ENCODE peak calls at places on chromosome 5, in four cellular contexts. N is HepG2, R is K562, D is GM12878. E is an unnamed sample.

GRCh38 chr5:73370076-73370475 is 78.5 kb downstream of the FOXD1 start:
- DNase-seq in R (no peak), D (no peak), N (no peak), E (no peak)

GRCh38 chr5:14216372-14216771 is 73.2 kb downstream of the TRIO start:
- DNase-seq in N (no peak), D (no peak), R (no peak), E (no peak)

GRCh38 chr5:139760066-139761056 is 35.2 kb upstream of the PSD2 start:
- DNase-seq in D (no peak), R (no peak), N (no peak), E (no peak)

GRCh38 chr5:146717951-146718350 is 160.6 kb downstream of the PPP2R2B start:
- DNase-seq in N (no peak), R (no peak), D (no peak), E (no peak)

GRCh38 chr5:180790020-180790419 is 12.6 kb downstream of the MGAT1 start:
- DNase-seq in D (no peak), N (peak), R (no peak), E (no peak)

GRCh38 chr5:6362846-6363245 is 15.5 kb downstream of the MED10 start:
- DNase-seq in D (no peak), R (no peak), N (no peak), E (no peak)

GRCh38 chr5:71825992-71826391 is 106.9 kb downstream of the CARTPT start:
- DNase-seq in R (no peak), D (no peak), N (no peak), E (no peak)

GRCh38 chr5:116564322-116564721 is 10.3 kb downstream of the SEMA6A start:
- DNase-seq in R (no peak), D (no peak), N (no peak), E (no peak)

GRCh38 chr5:2756764-2757163 is 5.3 kb upstream of the IRX2 start:
- DNase-seq in R (no peak), D (no peak), N (no peak), E (no peak)

GRCh38 chr5:34652916-34653315 is 3.2 kb upstream of the RAI14 start:
- DNase-seq in N (no peak), R (no peak), D (no peak), E (no peak)

GRCh38 chr5:141003026-141003425 is 36.8 kb downstream of the PCDHAC2 start:
- DNase-seq in R (no peak), N (no peak), D (no peak), E (no peak)

GRCh38 chr5:177094224-177095087 is 7.7 kb downstream of the FGFR4 start:
- DNase-seq in N (peak), D (no peak), R (no peak), E (no peak)

GRCh38 chr5:125894383-125894782 is 528.8 kb upstream of the GRAMD2B start:
- DNase-seq in D (no peak), N (no peak), R (no peak), E (no peak)

GRCh38 chr5:159206818-159207217 is 2.5 kb downstream of the RNF145 start:
- DNase-seq in R (no peak), N (no peak), D (no peak), E (no peak)

GRCh38 chr5:152051499-152052454 is 127.1 kb upstream of the GLRA1 start:
- DNase-seq in D (no peak), N (no peak), R (no peak), E (no peak)

GRCh38 chr5:42675602-42676001 is 81.0 kb upstream of the CCDC152 start:
- DNase-seq in N (no peak), R (no peak), D (no peak), E (no peak)

GRCh38 chr5:166899343-166899742 is 1392.1 kb upstream of the WWC1 start:
- DNase-seq in R (no peak), N (no peak), D (no peak), E (no peak)

GRCh38 chr5:130479045-130479804 is 575.0 kb downstream of the CHSY3 start:
- DNase-seq in D (no peak), N (no peak), R (no peak), E (no peak)

GRCh38 chr5:123434796-123435195 is 11.6 kb upstream of the CEP120 start:
- DNase-seq in N (no peak), D (no peak), R (no peak), E (no peak)

GRCh38 chr5:78647838-78648358 is 674 bp downstream of the LHFPL2 start:
- DNase-seq in R (no peak), D (no peak), N (no peak), E (no peak)

GRCh38 chr5:154568597-154568996 is 90.6 kb upstream of the HAND1 start:
- DNase-seq in N (no peak), D (no peak), R (no peak), E (no peak)

GRCh38 chr5:115396079-115396478 is 99.6 kb upstream of the CCDC112 start:
- DNase-seq in D (no peak), N (no peak), R (no peak), E (no peak)

GRCh38 chr5:92945630-92946097 is 635.4 kb downstream of the NR2F1-AS1 start:
- DNase-seq in N (peak), R (no peak), D (no peak), E (no peak)

GRCh38 chr5:159003045-159004030 is 96.4 kb downstream of the EBF1 start:
- DNase-seq in D (no peak), N (no peak), R (no peak), E (no peak)

GRCh38 chr5:178418471-178419010 is 171.7 kb downstream of the COL23A1 start:
- DNase-seq in D (no peak), R (no peak), N (no peak), E (no peak)

GRCh38 chr5:138466900-138467710 is 1.8 kb downstream of the EGR1 start:
- DNase-seq in R (no peak), D (no peak), N (no peak), E (no peak)

GRCh38 chr5:159515909-159516415 is 185.7 kb upstream of the IL12B start:
- DNase-seq in R (peak), D (peak), N (peak), E (peak)

DNA sequence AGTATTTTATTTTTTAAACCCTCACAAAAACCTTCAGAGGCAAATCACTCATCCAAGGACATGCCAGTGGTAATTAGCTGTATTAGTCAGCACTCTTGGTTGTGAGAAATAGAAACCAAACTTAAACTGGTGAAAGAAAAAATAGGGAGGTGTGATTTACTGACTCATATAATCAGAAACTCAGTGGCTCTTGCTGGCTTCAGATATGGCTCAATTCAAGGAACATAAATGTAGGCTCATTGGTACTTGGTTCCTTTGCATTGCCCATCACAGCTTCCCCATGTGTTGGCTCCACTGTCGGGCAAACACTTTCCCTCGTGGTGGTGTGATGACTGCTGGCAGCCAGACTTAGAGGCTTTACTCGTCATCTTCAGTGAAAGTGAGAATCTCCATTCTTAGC is 497.2 kb downstream of the MAT2B start:
- DNase-seq in N (no peak), R (no peak), D (no peak), E (no peak)
- TF ChIP-seq ZBTB33 in N (no peak), R (no peak), D (no peak), E (no peak)

GRCh38 chr5:185095-186070 is 5.9 kb upstream of the LRRC14B start:
- DNase-seq in R (no peak), N (no peak), D (no peak), E (no peak)

GRCh38 chr5:187617-188451 is 3.5 kb upstream of the LRRC14B start:
- DNase-seq in N (no peak), D (no peak), R (no peak), E (no peak)

GRCh38 chr5:187042-187431 is 4.3 kb upstream of the LRRC14B start:
- DNase-seq in D (no peak), N (no peak), R (no peak), E (no peak)

GRCh38 chr5:184461-184860 is 6.8 kb upstream of the LRRC14B start:
- DNase-seq in N (no peak), D (no peak), R (no peak), E (no peak)

DNA sequence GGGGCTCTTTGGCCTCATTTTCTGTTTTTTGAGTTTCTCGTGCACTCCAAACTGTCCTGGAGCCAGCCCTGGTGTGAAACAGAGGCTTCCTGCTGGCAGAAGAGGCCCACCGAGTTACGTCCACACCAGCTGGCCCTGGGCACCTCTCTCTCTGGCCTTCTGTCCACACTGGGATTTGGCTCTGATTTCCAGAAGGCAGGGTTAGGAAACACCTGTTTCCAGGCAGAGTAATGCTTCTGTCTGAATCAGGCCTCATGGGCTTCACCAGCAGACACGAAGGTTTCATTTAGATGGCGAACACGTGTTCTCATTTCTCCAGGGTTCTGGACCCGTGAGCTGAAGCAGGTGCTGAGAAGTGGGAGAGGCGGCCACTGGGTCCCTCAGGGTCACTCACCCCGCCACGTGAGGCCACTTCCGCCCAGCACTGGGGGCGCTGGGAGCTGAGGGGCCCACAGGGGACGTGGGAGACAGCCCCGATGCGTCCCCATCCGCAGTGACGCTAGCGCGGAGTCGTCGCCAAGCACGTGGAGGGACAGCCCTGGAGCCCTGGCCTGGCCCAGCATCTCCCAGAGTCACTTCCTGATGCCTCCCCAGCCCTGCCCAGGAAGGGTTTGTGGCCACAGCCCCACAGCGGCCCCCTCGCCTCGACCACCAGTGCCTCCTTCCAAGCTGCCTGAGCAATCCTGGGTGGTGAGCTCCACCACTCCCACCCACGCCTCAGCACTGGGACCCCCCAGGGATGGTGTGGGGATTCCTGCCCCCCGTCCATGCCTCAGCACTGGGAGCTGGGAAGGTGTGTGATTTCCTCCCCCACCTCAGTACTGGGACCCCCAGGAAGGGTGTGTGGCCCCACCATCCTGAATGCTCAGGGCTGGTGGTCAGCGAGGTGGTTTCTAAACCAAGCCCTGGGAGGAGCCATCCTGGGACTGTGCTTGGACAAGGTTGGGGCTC is 4.9 kb upstream of the LRRC14B start:
- DNase-seq in R (no peak), N (no peak), D (no peak), E (no peak)
- TF ChIP-seq ZNF274 in R (no peak), N (no peak), D (no peak), E (no peak)

DNA sequence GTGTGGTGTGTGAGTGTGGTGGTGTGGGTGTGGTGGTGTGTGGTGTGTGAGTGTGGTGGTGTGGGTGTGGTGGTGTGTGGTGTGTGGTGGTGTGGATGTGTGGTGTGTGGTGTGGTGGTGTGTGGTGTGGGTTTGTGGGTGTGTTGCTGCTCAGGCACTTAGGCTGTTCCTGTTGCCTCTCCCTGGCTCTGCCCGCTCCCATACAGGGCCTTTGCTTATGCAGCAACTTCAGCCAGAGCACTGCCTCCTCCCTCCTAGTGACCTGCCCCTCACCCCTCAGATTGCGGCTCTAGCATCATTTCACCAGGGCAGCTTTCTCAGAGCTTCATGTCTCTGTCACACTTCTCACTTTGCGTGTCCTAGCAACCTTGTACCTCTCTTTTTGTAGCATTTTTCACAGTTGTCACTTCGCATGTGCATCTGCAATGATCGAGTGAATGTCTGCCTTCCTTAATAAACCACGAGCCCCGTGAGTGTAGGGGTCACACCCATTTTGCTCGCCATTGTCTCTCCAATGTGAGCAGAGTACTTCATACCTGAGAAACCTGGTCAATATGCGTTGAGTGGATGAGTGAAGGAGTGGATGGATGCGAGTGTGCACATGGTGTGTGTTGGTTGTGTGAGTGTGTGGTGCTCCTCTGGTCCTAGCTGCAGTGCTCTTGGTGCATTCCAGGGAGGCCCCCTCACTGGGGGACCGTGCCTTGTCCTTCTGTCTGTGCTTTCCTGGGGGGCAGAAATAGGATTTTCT is 167.9 kb upstream of the PANK3 start:
- DNase-seq in R (no peak), D (no peak), N (no peak), E (no peak)
- TF ChIP-seq ZBTB33 in R (no peak), D (no peak), N (no peak), E (no peak)

DNA sequence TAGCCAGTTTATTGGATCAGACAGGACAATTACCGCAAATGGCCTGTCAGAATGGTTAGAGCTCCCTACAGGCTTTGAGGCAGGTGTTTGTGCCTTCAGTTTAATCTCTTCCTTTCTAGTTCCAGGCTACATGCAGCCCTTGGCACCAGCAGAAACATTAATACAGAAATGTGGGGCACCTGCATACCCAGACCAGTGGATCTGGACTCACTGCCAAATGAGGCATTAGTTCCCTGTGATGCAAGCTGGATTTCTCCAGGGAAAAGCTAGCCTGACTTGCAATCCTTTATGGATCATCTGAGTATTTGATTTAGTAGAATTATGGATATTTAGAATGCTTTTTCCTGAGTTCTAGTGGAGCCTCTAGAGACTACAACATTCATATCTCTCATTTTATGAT is 128.6 kb downstream of the MAT2B start:
- DNase-seq in R (no peak), D (no peak), N (no peak), E (no peak)
- TF ChIP-seq ZNF274 in R (no peak), D (no peak), N (no peak), E (no peak)

GRCh38 chr5:174294891-174295620 is 249.6 kb downstream of the NSG2 start:
- DNase-seq in D (no peak), N (no peak), R (no peak), E (no peak)

GRCh38 chr5:174293481-174293880 is 248.0 kb downstream of the NSG2 start:
- DNase-seq in D (no peak), R (no peak), N (no peak), E (no peak)

GRCh38 chr5:174295736-174296481 is 250.4 kb downstream of the NSG2 start:
- DNase-seq in N (no peak), R (no peak), D (no peak), E (no peak)

GRCh38 chr5:174292348-174292747 is 246.8 kb downstream of the NSG2 start:
- DNase-seq in N (no peak), R (no peak), D (no peak), E (peak)

DNA sequence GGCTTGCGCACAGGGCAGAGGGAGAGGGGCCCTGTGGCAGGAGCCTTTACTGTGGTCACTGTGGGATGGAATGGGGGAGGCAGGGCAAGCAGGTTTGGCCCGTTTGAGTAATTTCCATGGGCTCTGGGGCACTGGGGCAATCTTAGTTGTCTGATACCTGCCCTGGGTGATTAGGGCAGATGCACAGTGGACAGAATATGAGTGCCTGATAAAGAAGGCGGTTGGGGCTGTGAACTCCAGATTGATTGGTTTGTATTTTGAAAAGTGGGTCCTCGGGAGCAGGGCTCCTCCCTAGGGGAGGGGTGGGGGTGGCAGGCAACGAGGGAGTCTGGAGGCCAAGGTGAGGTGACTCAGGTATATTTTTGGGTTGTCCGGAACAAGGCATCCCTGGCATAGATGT is 247.5 kb downstream of the NSG2 start:
- DNase-seq in R (no peak), N (no peak), D (no peak), E (no peak)
- TF ChIP-seq ZBTB33 in R (no peak), N (no peak), D (no peak), E (no peak)

GRCh38 chr5:9502864-9503263 is 43.0 kb downstream of the SEMA5A start:
- DNase-seq in R (no peak), D (no peak), N (no peak), E (no peak)

GRCh38 chr5:9500244-9500643 is 45.6 kb downstream of the SEMA5A start:
- DNase-seq in N (no peak), R (no peak), D (no peak), E (no peak)

GRCh38 chr5:9499498-9499876 is 46.4 kb downstream of the SEMA5A start:
- DNase-seq in D (peak), N (no peak), R (no peak), E (no peak)

GRCh38 chr5:9505215-9505614 is 40.7 kb downstream of the SEMA5A start:
- DNase-seq in R (no peak), D (no peak), N (no peak), E (no peak)

GRCh38 chr5:9502435-9502834 is 43.4 kb downstream of the SEMA5A start:
- DNase-seq in N (no peak), D (no peak), R (no peak), E (no peak)
- TF ChIP-seq ZNF274 in N (no peak), D (no peak), R (no peak), E (no peak)

DNA sequence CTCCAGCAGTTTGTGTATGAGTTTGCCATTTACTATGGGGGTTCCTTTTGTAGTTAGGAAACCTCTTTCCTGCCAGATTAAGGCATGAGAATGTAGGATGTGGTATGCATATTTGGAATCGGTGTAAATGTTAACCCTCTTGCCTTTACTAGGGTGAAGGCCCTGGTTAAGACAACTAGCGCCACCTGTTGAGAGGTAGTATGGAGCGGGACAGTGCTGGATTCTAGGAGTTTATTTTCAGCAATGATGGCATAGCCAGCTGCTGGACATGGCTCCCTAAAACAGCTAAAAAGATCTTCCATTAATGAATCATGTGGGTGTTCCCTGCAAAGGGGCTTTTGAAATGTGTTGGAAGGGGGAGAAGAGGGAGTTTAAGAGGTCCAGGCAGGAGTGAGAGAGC is 30.7 kb upstream of the GPX3 start:
- DNase-seq in D (no peak), R (peak), N (no peak), E (no peak)
- TF ChIP-seq ZBTB33 in D (no peak), R (no peak), N (no peak), E (no peak)

E was measured in HCT116.